ENCODE peak calls at places on chromosome 7, in four cellular contexts. S is K562, Z is HepG2, G is GM12878. O is an unnamed sample. For H4K20me1, the result is how much of the 10 kb centered on the place peaks cover.

GRCh38 chr7:44348300-44348699 is 22.9 kb upstream of the CAMK2B start:
- DNase-seq in S (peak), Z (peak), G (no peak), O (peak)

GRCh38 chr7:130292682-130293257 is at the start of gene CPA4:
- DNase-seq in S (no peak), Z (no peak), G (no peak), O (peak)

GRCh38 chr7:44460325-44460724 is 30.1 kb downstream of the NUDCD3 start:
- DNase-seq in S (no peak), Z (no peak), G (peak), O (no peak)

GRCh38 chr7:142847353-142847752 is 7.5 kb upstream of the EPHB6 start:
- DNase-seq in S (no peak), Z (no peak), G (no peak), O (no peak)

GRCh38 chr7:129848436-129848835 is 104.3 kb downstream of the UBE2H start:
- DNase-seq in S (no peak), Z (no peak), G (no peak), O (no peak)

GRCh38 chr7:124724516-124725192 is 40.9 kb downstream of the GPR37 start:
- DNase-seq in S (no peak), Z (peak), G (no peak), O (no peak)

GRCh38 chr7:16353226-16353625 is 68.1 kb downstream of the CRPPA start:
- DNase-seq in S (no peak), Z (no peak), G (no peak), O (no peak)

GRCh38 chr7:1950623-1951523 is 280.8 kb downstream of the ELFN1 start:
- DNase-seq in S (peak), Z (no peak), G (no peak), O (peak)

GRCh38 chr7:115678049-115678982 is 352.2 kb downstream of the TFEC start:
- DNase-seq in S (no peak), Z (peak), G (no peak), O (peak)
- TF ChIP-seq CEBPB in S (no peak), Z (peak), G (no peak), O (no peak)

GRCh38 chr7:157525501-157525915 is 188.7 kb downstream of the DNAJB6 start:
- DNase-seq in S (peak), Z (no peak), G (no peak), O (no peak)
- TF ChIP-seq MXI1 in S (no peak), Z (no peak), G (no peak), O (no peak)

DNA sequence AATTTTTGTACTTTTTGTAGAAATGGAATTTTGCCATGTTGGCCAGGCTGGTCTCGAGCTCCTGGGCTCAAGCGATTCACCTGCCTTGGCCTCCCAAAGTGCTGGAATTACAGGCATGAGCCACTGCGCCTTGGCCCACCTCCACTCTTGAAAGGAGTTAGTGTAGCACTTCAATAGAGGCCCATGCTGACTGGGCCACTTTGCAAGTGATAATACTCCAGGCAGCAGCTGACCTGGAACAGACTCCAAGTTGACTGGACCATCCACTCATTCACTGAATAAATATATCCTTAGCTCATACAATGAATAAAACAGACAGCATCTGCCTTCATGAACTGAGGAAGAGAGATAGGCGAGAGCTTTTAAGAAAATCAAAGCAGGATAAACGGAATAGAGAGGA is 14.7 kb downstream of the CPVL start:
- DNase-seq in S (no peak), Z (no peak), G (no peak), O (no peak)
- H4K20me1 ChIP-seq in S (under half), Z (under half), G (under half), O (under half)

DNA sequence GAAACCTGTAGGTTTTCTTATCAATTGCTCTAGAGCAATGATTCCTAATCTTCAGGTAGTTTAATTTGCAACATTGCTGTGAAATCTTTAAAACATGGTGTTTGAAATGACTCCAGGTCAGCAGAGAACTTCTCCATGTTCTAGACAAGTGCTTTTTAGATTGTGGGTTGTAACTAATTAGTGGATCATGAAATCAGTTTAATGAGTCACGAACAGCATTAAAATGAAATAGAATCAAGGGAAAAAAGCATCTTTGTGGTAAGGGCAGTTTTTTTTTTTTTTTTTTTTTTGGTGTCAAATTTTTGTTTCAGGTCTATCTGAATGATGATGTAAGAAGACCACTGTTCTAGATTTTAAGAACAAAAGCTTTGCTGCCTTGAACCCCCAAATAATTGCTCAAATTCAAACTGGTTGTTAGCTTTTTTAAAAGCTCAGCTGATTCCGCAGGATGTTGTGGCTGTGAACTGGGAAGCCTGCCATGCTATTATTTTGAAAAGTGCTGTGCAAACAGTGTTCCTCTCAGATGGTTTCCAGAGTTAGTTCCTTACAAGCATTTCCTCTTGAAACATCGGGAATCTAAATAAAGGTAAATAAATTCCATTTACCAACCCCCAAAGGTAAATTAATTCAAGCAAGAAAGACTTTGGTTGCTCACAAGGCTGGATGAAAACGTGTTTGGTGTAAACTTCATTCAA is 13.1 kb upstream of the PDK4 start:
- DNase-seq in S (no peak), Z (peak), G (no peak), O (peak)
- TF ChIP-seq CEBPB in S (no peak), Z (no peak), G (no peak), O (no peak)

GRCh38 chr7:78396190-78396589 is 597.6 kb downstream of the PHTF2 start:
- DNase-seq in S (no peak), Z (no peak), G (no peak), O (no peak)
- TF ChIP-seq MXI1 in S (no peak), Z (no peak), G (no peak), O (no peak)

GRCh38 chr7:127914693-127915092 is 116.5 kb downstream of the LRRC4 start:
- DNase-seq in S (no peak), Z (no peak), G (no peak), O (no peak)

GRCh38 chr7:127913686-127914085 is 117.6 kb downstream of the LRRC4 start:
- DNase-seq in S (no peak), Z (no peak), G (no peak), O (peak)

GRCh38 chr7:127912901-127913300 is 118.3 kb downstream of the LRRC4 start:
- DNase-seq in S (no peak), Z (peak), G (no peak), O (no peak)

GRCh38 chr7:127918130-127918529 is 113.1 kb downstream of the LRRC4 start:
- DNase-seq in S (peak), Z (no peak), G (no peak), O (no peak)

DNA sequence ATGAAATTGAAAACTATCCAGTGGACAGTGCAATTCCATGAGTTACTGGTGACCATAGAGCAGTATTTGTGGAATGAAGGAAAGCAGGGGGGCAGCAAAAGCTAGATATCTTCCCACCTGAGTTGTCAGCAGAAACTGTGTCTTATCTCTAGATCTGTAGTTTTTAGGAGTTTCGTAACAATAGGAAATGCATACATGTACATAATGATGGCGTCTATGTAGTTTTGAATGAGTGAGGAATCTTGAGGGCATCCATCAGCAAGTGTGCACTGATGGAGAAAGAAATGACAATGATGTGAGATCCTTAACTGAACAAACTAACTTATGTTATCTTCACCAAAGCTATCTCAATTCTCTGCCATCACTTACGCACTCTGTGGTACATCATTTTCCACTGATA is 114.5 kb downstream of the LRRC4 start:
- DNase-seq in S (no peak), Z (no peak), G (no peak), O (no peak)
- H4K20me1 ChIP-seq in S (under half), Z (under half), G (under half), O (half or more)

GRCh38 chr7:50771120-50772002 is 11.3 kb downstream of the GRB10 start:
- DNase-seq in S (no peak), Z (no peak), G (no peak), O (no peak)
- TF ChIP-seq CEBPB in S (no peak), Z (no peak), G (no peak), O (no peak)